ENCODE peak calls at places on chromosomes 6 and 20, in seven cellular contexts. One of them, this sample, is unnamed.
A peak's percentile ranks its signal among the peaks of the same experiment; 100 is the strongest.

GRCh38 chr6:36289281-36290018 is 19.6 kb downstream of the PNPLA1 start:
- DNase-seq in suprapubic skin: no peak
- DNase-seq in prostate gland: no peak
- DNase-seq in IMR-90: no peak
- DNase-seq in uterus: no peak
- DNase-seq in K562: no peak
- DNase-seq in sigmoid colon: no peak
- DNase-seq in this sample: no peak

GRCh38 chr6:43759157-43759925 is 10.7 kb upstream of the VEGFA start:
- DNase-seq in uterus: no peak
- DNase-seq in sigmoid colon: peak; percentile 42
- DNase-seq in IMR-90: no peak
- DNase-seq in K562: no peak
- DNase-seq in suprapubic skin: no peak
- DNase-seq in prostate gland: no peak
- DNase-seq in this sample: no peak

GRCh38 chr20:59774204-59774641 is 159.2 kb downstream of the SYCP2 start:
- DNase-seq in uterus: peak; percentile 2
- DNase-seq in IMR-90: no peak
- DNase-seq in prostate gland: no peak
- DNase-seq in sigmoid colon: peak; percentile 43
- DNase-seq in K562: no peak
- DNase-seq in suprapubic skin: peak; percentile 13
- DNase-seq in this sample: peak; percentile 3

GRCh38 chr20:9150632-9151031 is 81.7 kb downstream of the PLCB4 start:
- DNase-seq in uterus: no peak
- DNase-seq in IMR-90: no peak
- DNase-seq in suprapubic skin: no peak
- DNase-seq in prostate gland: no peak
- DNase-seq in K562: no peak
- DNase-seq in sigmoid colon: no peak
- DNase-seq in this sample: no peak

GRCh38 chr6:70166088-70166958 is 136.6 kb downstream of the COL9A1 start:
- DNase-seq in prostate gland: peak; percentile 6
- DNase-seq in suprapubic skin: no peak
- DNase-seq in sigmoid colon: no peak
- DNase-seq in K562: peak; percentile 62
- DNase-seq in uterus: no peak
- DNase-seq in IMR-90: peak; percentile 15
- DNase-seq in this sample: peak; percentile 30

GRCh38 chr6:29826271-29826670 is 1.4 kb upstream of the HLA-G start:
- DNase-seq in K562: no peak
- DNase-seq in uterus: no peak
- DNase-seq in suprapubic skin: no peak
- DNase-seq in IMR-90: no peak
- DNase-seq in prostate gland: no peak
- DNase-seq in sigmoid colon: no peak
- DNase-seq in this sample: no peak

GRCh38 chr20:41309817-41310216 is 7.7 kb downstream of the ZHX3 start:
- DNase-seq in K562: no peak
- DNase-seq in sigmoid colon: no peak
- DNase-seq in uterus: no peak
- DNase-seq in suprapubic skin: no peak
- DNase-seq in prostate gland: no peak
- DNase-seq in IMR-90: peak; percentile 85
- DNase-seq in this sample: no peak

GRCh38 chr6:30722280-30723112 is 2.3 kb downstream of the TUBB start:
- DNase-seq in K562: peak; percentile 68
- DNase-seq in uterus: peak; percentile 85
- DNase-seq in IMR-90: peak; percentile 69
- DNase-seq in suprapubic skin: peak; percentile 92
- DNase-seq in sigmoid colon: peak; percentile 89
- DNase-seq in prostate gland: peak; percentile 81
- DNase-seq in this sample: peak; percentile 74

GRCh38 chr20:10467985-10468845 is 33.1 kb downstream of the SLX4IP start:
- DNase-seq in suprapubic skin: no peak
- DNase-seq in uterus: no peak
- DNase-seq in K562: no peak
- DNase-seq in IMR-90: peak; percentile 32
- DNase-seq in sigmoid colon: no peak
- DNase-seq in prostate gland: no peak
- DNase-seq in this sample: no peak

GRCh38 chr6:32460528-32460927 is 20.8 kb downstream of the HLA-DRA start:
- DNase-seq in uterus: no peak
- DNase-seq in sigmoid colon: no peak
- DNase-seq in IMR-90: no peak
- DNase-seq in prostate gland: no peak
- DNase-seq in K562: no peak
- DNase-seq in suprapubic skin: no peak
- DNase-seq in this sample: no peak
- TF ChIP-seq CTCF in uterus: no peak
- TF ChIP-seq CTCF in sigmoid colon: no peak
- TF ChIP-seq CTCF in IMR-90: no peak
- TF ChIP-seq CTCF in prostate gland: no peak
- TF ChIP-seq CTCF in K562: peak; percentile 14
- TF ChIP-seq CTCF in suprapubic skin: no peak
- TF ChIP-seq CTCF in this sample: no peak

GRCh38 chr6:162683135-162683534 is 44.4 kb downstream of the PRKN start:
- DNase-seq in IMR-90: no peak
- DNase-seq in sigmoid colon: no peak
- DNase-seq in K562: no peak
- DNase-seq in prostate gland: no peak
- DNase-seq in suprapubic skin: no peak
- DNase-seq in uterus: no peak
- DNase-seq in this sample: no peak
- H3K27ac ChIP-seq in IMR-90: no peak overlapping the region
- H3K27ac ChIP-seq in sigmoid colon: no peak overlapping the region
- H3K27ac ChIP-seq in K562: no peak overlapping the region
- H3K27ac ChIP-seq in prostate gland: no peak overlapping the region
- H3K27ac ChIP-seq in suprapubic skin: no peak overlapping the region
- H3K27ac ChIP-seq in uterus: no peak overlapping the region
- H3K27ac ChIP-seq in this sample: no peak overlapping the region

GRCh38 chr20:47282864-47283263 is 73.6 kb downstream of the ZMYND8 start:
- DNase-seq in suprapubic skin: no peak
- DNase-seq in uterus: no peak
- DNase-seq in IMR-90: no peak
- DNase-seq in K562: no peak
- DNase-seq in prostate gland: no peak
- DNase-seq in sigmoid colon: peak; percentile 28
- DNase-seq in this sample: no peak

GRCh38 chr20:47280228-47280627 is 76.3 kb downstream of the ZMYND8 start:
- DNase-seq in suprapubic skin: no peak
- DNase-seq in IMR-90: no peak
- DNase-seq in sigmoid colon: peak; percentile 26
- DNase-seq in uterus: no peak
- DNase-seq in K562: no peak
- DNase-seq in prostate gland: no peak
- DNase-seq in this sample: no peak

GRCh38 chr20:47281376-47281775 is 75.1 kb downstream of the ZMYND8 start:
- DNase-seq in uterus: no peak
- DNase-seq in IMR-90: no peak
- DNase-seq in prostate gland: no peak
- DNase-seq in suprapubic skin: no peak
- DNase-seq in sigmoid colon: no peak
- DNase-seq in K562: no peak
- DNase-seq in this sample: no peak

GRCh38 chr20:47278907-47279348 is 77.6 kb downstream of the ZMYND8 start:
- DNase-seq in sigmoid colon: peak; percentile 57
- DNase-seq in prostate gland: no peak
- DNase-seq in suprapubic skin: no peak
- DNase-seq in uterus: no peak
- DNase-seq in K562: peak; percentile 57
- DNase-seq in IMR-90: peak; percentile 26
- DNase-seq in this sample: no peak

GRCh38 chr20:47280668-47281067 is 75.8 kb downstream of the ZMYND8 start:
- DNase-seq in IMR-90: no peak
- DNase-seq in suprapubic skin: no peak
- DNase-seq in sigmoid colon: peak; percentile 34
- DNase-seq in K562: no peak
- DNase-seq in prostate gland: no peak
- DNase-seq in uterus: no peak
- DNase-seq in this sample: no peak
- TF ChIP-seq POLR2A in IMR-90: no peak
- TF ChIP-seq POLR2A in suprapubic skin: no peak
- TF ChIP-seq POLR2A in sigmoid colon: no peak
- TF ChIP-seq POLR2A in K562: peak; percentile 33
- TF ChIP-seq POLR2A in prostate gland: no peak
- TF ChIP-seq POLR2A in uterus: no peak
- TF ChIP-seq POLR2A in this sample: no peak

GRCh38 chr6:408148-408547 is 16.6 kb downstream of the IRF4 start:
- DNase-seq in uterus: no peak
- DNase-seq in K562: no peak
- DNase-seq in suprapubic skin: peak; percentile 48
- DNase-seq in IMR-90: no peak
- DNase-seq in prostate gland: no peak
- DNase-seq in sigmoid colon: no peak
- DNase-seq in this sample: no peak

GRCh38 chr6:411402-412145 is 20.0 kb downstream of the IRF4 start:
- DNase-seq in uterus: no peak
- DNase-seq in K562: no peak
- DNase-seq in sigmoid colon: no peak
- DNase-seq in suprapubic skin: no peak
- DNase-seq in prostate gland: peak; percentile 40
- DNase-seq in IMR-90: no peak
- DNase-seq in this sample: no peak

GRCh38 chr6:409370-409972 is 17.9 kb downstream of the IRF4 start:
- DNase-seq in uterus: no peak
- DNase-seq in IMR-90: no peak
- DNase-seq in sigmoid colon: no peak
- DNase-seq in prostate gland: no peak
- DNase-seq in K562: no peak
- DNase-seq in suprapubic skin: no peak
- DNase-seq in this sample: no peak

GRCh38 chr6:410555-411395 is 19.2 kb downstream of the IRF4 start:
- DNase-seq in suprapubic skin: no peak
- DNase-seq in prostate gland: no peak
- DNase-seq in uterus: no peak
- DNase-seq in K562: no peak
- DNase-seq in IMR-90: no peak
- DNase-seq in sigmoid colon: no peak
- DNase-seq in this sample: no peak

DNA sequence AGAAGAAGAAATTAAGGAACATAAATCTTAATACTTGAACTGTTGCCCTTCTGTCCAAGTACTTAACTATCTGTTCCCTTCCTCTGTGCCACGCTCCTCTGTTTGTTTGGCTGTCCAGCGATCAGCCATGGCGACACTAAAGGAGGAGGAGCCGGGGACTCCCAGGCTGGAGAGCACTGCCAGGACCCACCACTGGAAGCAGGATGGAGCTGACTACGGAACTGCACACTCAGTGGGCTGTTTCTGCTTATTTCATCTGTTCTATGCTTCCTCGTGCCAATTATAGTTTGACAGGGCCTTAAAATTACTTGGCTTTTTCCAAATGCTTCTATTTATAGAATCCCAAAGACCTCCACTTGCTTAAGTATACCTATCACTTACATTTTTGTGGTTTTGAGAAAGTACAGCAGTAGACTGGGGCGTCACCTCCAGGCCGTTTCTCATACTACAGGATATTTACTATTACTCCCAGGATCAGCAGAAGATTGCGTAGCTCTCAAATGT is 17.1 kb downstream of the IRF4 start:
- DNase-seq in suprapubic skin: no peak
- DNase-seq in prostate gland: no peak
- DNase-seq in K562: peak; percentile 72
- DNase-seq in sigmoid colon: no peak
- DNase-seq in uterus: no peak
- DNase-seq in IMR-90: peak; percentile 38
- DNase-seq in this sample: peak; percentile 43
- TF ChIP-seq CTCF in suprapubic skin: peak; percentile 26
- TF ChIP-seq CTCF in prostate gland: no peak
- TF ChIP-seq CTCF in K562: peak; percentile 73
- TF ChIP-seq CTCF in sigmoid colon: peak; percentile 39
- TF ChIP-seq CTCF in uterus: peak; percentile 40
- TF ChIP-seq CTCF in IMR-90: peak; percentile 40
- TF ChIP-seq CTCF in this sample: peak; percentile 44

GRCh38 chr20:4585758-4586157 is 136.0 kb upstream of the PRND start:
- DNase-seq in suprapubic skin: no peak
- DNase-seq in sigmoid colon: no peak
- DNase-seq in IMR-90: no peak
- DNase-seq in K562: no peak
- DNase-seq in uterus: no peak
- DNase-seq in prostate gland: no peak
- DNase-seq in this sample: no peak
- H3K27ac ChIP-seq in suprapubic skin: no peak overlapping the region
- H3K27ac ChIP-seq in sigmoid colon: no peak overlapping the region
- H3K27ac ChIP-seq in IMR-90: no peak overlapping the region
- H3K27ac ChIP-seq in K562: no peak overlapping the region
- H3K27ac ChIP-seq in uterus: no peak overlapping the region
- H3K27ac ChIP-seq in prostate gland: no peak overlapping the region
- H3K27ac ChIP-seq in this sample: no peak overlapping the region

GRCh38 chr20:2655331-2656116 is 3.1 kb downstream of the NOP56 start:
- DNase-seq in IMR-90: no peak
- DNase-seq in prostate gland: no peak
- DNase-seq in uterus: no peak
- DNase-seq in sigmoid colon: no peak
- DNase-seq in K562: no peak
- DNase-seq in suprapubic skin: no peak
- DNase-seq in this sample: no peak
- TF ChIP-seq POLR2A in IMR-90: no peak
- TF ChIP-seq POLR2A in prostate gland: no peak
- TF ChIP-seq POLR2A in uterus: no peak
- TF ChIP-seq POLR2A in sigmoid colon: no peak
- TF ChIP-seq POLR2A in K562: no peak
- TF ChIP-seq POLR2A in suprapubic skin: no peak
- TF ChIP-seq POLR2A in this sample: no peak

GRCh38 chr6:9025796-9026195 is 590.5 kb upstream of the SLC35B3 start:
- DNase-seq in suprapubic skin: no peak
- DNase-seq in IMR-90: no peak
- DNase-seq in uterus: no peak
- DNase-seq in K562: no peak
- DNase-seq in sigmoid colon: no peak
- DNase-seq in prostate gland: no peak
- DNase-seq in this sample: no peak
- TF ChIP-seq CTCF in suprapubic skin: no peak
- TF ChIP-seq CTCF in IMR-90: no peak
- TF ChIP-seq CTCF in uterus: no peak
- TF ChIP-seq CTCF in K562: no peak
- TF ChIP-seq CTCF in sigmoid colon: no peak
- TF ChIP-seq CTCF in prostate gland: no peak
- TF ChIP-seq CTCF in this sample: no peak

GRCh38 chr6:89069536-89070163 is 10.9 kb upstream of the PNRC1 start:
- DNase-seq in prostate gland: no peak
- DNase-seq in uterus: no peak
- DNase-seq in IMR-90: no peak
- DNase-seq in suprapubic skin: no peak
- DNase-seq in K562: no peak
- DNase-seq in sigmoid colon: no peak
- DNase-seq in this sample: no peak

GRCh38 chr6:89073014-89073620 is 7.4 kb upstream of the PNRC1 start:
- DNase-seq in sigmoid colon: no peak
- DNase-seq in K562: no peak
- DNase-seq in prostate gland: no peak
- DNase-seq in IMR-90: no peak
- DNase-seq in suprapubic skin: no peak
- DNase-seq in uterus: no peak
- DNase-seq in this sample: no peak

GRCh38 chr6:89071036-89071435 is 9.5 kb upstream of the PNRC1 start:
- DNase-seq in prostate gland: no peak
- DNase-seq in IMR-90: no peak
- DNase-seq in K562: no peak
- DNase-seq in suprapubic skin: no peak
- DNase-seq in uterus: no peak
- DNase-seq in sigmoid colon: no peak
- DNase-seq in this sample: no peak

GRCh38 chr6:89068695-89069094 is 11.9 kb upstream of the PNRC1 start:
- DNase-seq in IMR-90: no peak
- DNase-seq in prostate gland: no peak
- DNase-seq in suprapubic skin: no peak
- DNase-seq in sigmoid colon: no peak
- DNase-seq in K562: no peak
- DNase-seq in uterus: no peak
- DNase-seq in this sample: no peak

GRCh38 chr6:89073840-89074239 is 6.7 kb upstream of the PNRC1 start:
- DNase-seq in K562: no peak
- DNase-seq in uterus: no peak
- DNase-seq in suprapubic skin: no peak
- DNase-seq in prostate gland: no peak
- DNase-seq in IMR-90: no peak
- DNase-seq in sigmoid colon: no peak
- DNase-seq in this sample: no peak
- H3K27ac ChIP-seq in K562: peak overlapping the region; percentile 74
- H3K27ac ChIP-seq in uterus: no peak overlapping the region
- H3K27ac ChIP-seq in suprapubic skin: no peak overlapping the region
- H3K27ac ChIP-seq in prostate gland: no peak overlapping the region
- H3K27ac ChIP-seq in IMR-90: no peak overlapping the region
- H3K27ac ChIP-seq in sigmoid colon: peak overlapping the region; percentile 50
- H3K27ac ChIP-seq in this sample: no peak overlapping the region

This sample was measured in heart left ventricle.